ENCODE peak calls at places on chromosome 2, in four cellular contexts. E, H, D and W are unnamed samples. For H3K4me1, the result is how much of the 10 kb centered on the place peaks cover.

GRCh38 chr2:235263205-235264120 is 230.4 kb upstream of the AGAP1 start:
- DNase-seq in E (peak), H (peak), D (no peak), W (peak)

GRCh38 chr2:68689553-68690537 is 44.8 kb upstream of the ARHGAP25 start:
- DNase-seq in E (no peak), H (no peak), D (no peak), W (no peak)

GRCh38 chr2:233489143-233489542 is 77.4 kb downstream of the USP40 start:
- DNase-seq in E (no peak), H (no peak), D (no peak), W (no peak)

GRCh38 chr2:16662440-16662839 is 3.2 kb downstream of the CYRIA start:
- DNase-seq in E (no peak), H (no peak), D (no peak), W (no peak)

GRCh38 chr2:109339519-109339991 is 210.6 kb downstream of the SH3RF3 start:
- DNase-seq in E (no peak), H (no peak), D (no peak), W (peak)

GRCh38 chr2:199468561-199469513 is 11.1 kb upstream of the SATB2 start:
- DNase-seq in E (no peak), H (no peak), D (no peak), W (no peak)

GRCh38 chr2:72893594-72894319 is 6.5 kb downstream of the SPR start:
- DNase-seq in E (peak), H (peak), D (no peak), W (no peak)

GRCh38 chr2:197777823-197778407 is 7.2 kb downstream of the BOLL start:
- DNase-seq in E (peak), H (no peak), D (no peak), W (no peak)

GRCh38 chr2:127665267-127665893 is 9.9 kb downstream of the LIMS2 start:
- DNase-seq in E (no peak), H (no peak), D (no peak), W (no peak)

GRCh38 chr2:184564092-184564491 is 34.2 kb upstream of the ZNF804A start:
- DNase-seq in E (no peak), H (no peak), D (no peak), W (no peak)

GRCh38 chr2:69298261-69298660 is 88.8 kb downstream of the GFPT1 start:
- DNase-seq in E (no peak), H (no peak), D (no peak), W (no peak)

GRCh38 chr2:20080839-20081348 is 29.5 kb upstream of the LAPTM4A start:
- DNase-seq in E (peak), H (no peak), D (no peak), W (no peak)

GRCh38 chr2:184611221-184612085 is 13.1 kb downstream of the ZNF804A start:
- DNase-seq in E (no peak), H (no peak), D (no peak), W (no peak)

GRCh38 chr2:86704482-86704971 is 15.6 kb upstream of the RMND5A start:
- DNase-seq in E (no peak), H (peak), D (no peak), W (no peak)

GRCh38 chr2:217900010-217900779 is 102.6 kb downstream of the TNS1 start:
- DNase-seq in E (no peak), H (no peak), D (no peak), W (no peak)

GRCh38 chr2:30310955-30311354 is 79.6 kb downstream of the LBH start:
- DNase-seq in E (no peak), H (no peak), D (no peak), W (no peak)

GRCh38 chr2:161077367-161078210 is 82.6 kb upstream of the TANK start:
- DNase-seq in E (no peak), H (no peak), D (no peak), W (no peak)

GRCh38 chr2:17309741-17310339 is 208.4 kb downstream of the RAD51AP2 start:
- DNase-seq in E (peak), H (peak), D (no peak), W (no peak)

GRCh38 chr2:105746177-105747080 is 1.7 kb downstream of the NCK2 start:
- DNase-seq in E (peak), H (peak), D (no peak), W (no peak)

GRCh38 chr2:26574900-26575560 is 66.1 kb downstream of the CIB4 start:
- DNase-seq in E (no peak), H (no peak), D (no peak), W (no peak)

GRCh38 chr2:27137322-27137935 is 1.8 kb downstream of the PRR30 start:
- DNase-seq in E (no peak), H (no peak), D (no peak), W (no peak)

GRCh38 chr2:10305715-10306114 is 3.0 kb downstream of the HPCAL1 start:
- DNase-seq in E (no peak), H (peak), D (no peak), W (no peak)

GRCh38 chr2:10305254-10305635 is 2.5 kb downstream of the HPCAL1 start:
- DNase-seq in E (no peak), H (no peak), D (no peak), W (no peak)

GRCh38 chr2:10308866-10309265 is 6.2 kb downstream of the HPCAL1 start:
- DNase-seq in E (no peak), H (no peak), D (no peak), W (no peak)

GRCh38 chr2:10307561-10308156 is 5.0 kb downstream of the HPCAL1 start:
- DNase-seq in E (peak), H (no peak), D (no peak), W (no peak)

GRCh38 chr2:10306901-10307463 is 4.3 kb downstream of the HPCAL1 start:
- DNase-seq in E (no peak), H (no peak), D (no peak), W (no peak)
- H3K4me1 ChIP-seq in E (under half), H (under half), D (under half), W (under half)

GRCh38 chr2:118722976-118723375 is 124.5 kb downstream of the EN1 start:
- DNase-seq in E (no peak), H (no peak), D (no peak), W (no peak)
- H3K4me3 ChIP-seq in E (no peak), H (no peak), D (no peak), W (no peak)

GRCh38 chr2:164911832-164912231 is 43.5 kb downstream of the SLC38A11 start:
- DNase-seq in E (no peak), H (no peak), D (no peak), W (no peak)
- H3K27ac ChIP-seq in E (no peak), H (peak), D (no peak), W (no peak)

GRCh38 chr2:113899166-113899565 is 9.3 kb downstream of the ACTR3 start:
- DNase-seq in E (no peak), H (no peak), D (no peak), W (no peak)
- H3K4me1 ChIP-seq in E (under half), H (half or more), D (half or more), W (under half)

GRCh38 chr2:242088471-242089212 is 219.1 kb downstream of the RTP5 start:
- DNase-seq in E (peak), H (peak), D (peak), W (peak)

DNA sequence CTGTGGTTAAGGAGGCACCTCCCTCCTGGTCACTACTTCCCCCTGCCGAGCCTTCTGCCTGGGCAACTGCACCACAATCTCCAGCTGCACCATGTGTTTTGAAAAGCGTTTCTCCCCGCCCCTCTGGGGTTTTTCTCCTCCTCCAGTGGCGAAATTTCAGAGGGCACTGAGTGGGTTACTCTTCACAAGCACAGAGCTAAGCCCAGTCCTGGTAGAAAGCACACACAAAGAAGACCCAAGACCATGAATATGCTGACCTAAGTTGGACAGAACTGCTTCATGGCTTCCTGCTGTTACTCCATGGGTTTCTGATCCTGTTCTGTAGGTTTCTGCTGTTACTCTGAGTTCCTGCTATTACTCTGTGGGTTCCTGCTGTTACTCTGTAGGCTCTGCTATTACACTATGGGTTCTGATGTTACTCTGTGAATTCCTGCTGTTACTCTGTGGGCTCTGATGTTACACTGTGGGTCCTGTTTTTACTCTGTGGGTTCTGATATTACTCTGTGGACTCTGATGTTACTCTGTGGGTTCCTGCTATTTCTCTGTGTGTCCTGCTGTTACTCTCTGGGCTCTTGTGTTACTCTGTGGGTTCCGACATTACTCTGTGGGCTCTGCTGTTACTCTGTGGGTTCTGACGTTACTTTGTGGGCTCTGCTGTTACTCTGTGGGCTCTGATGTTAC is 216.6 kb downstream of the RTP5 start:
- DNase-seq in E (no peak), H (peak), D (no peak), W (no peak)
- H3K4me3 ChIP-seq in E (no peak), H (no peak), D (no peak), W (peak)

DNA sequence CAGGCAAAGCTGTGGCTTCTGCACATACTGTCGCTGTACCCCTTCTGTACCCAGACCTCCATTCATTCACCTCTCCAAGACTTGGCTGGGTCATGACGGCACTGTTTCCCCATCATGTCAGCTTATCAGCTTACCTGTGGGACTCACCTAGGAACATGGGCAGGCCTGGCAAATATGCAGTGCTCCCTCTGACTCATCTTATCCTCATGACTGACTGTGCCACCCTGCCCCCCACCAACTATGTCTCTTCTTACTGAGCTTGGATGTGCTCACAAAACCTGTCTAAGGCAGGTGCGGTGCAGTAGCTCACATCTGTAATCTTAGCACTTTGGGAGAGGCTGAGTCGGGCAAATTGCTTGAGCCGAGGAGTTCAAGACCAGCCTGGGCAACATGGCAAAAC is 152.4 kb downstream of the MGAT5 start:
- DNase-seq in E (no peak), H (no peak), D (no peak), W (no peak)
- H3K27ac ChIP-seq in E (no peak), H (no peak), D (no peak), W (no peak)